ENCODE peak calls at places on chromosomes 5 and 9, in eight cellular contexts. One of them, this sample, is unnamed.

GRCh38 chr9:31030741-31031202 is 1353.7 kb upstream of the ACO1 start:
- DNase-seq in aorta: no peak
- DNase-seq in stimulated activated CD8-positive, alpha-beta memory T cell treated with anti-CD3 and anti-CD28 coated beads, Interleukin-2, amount 100 ng/mL, for 1 hour: no peak
- DNase-seq in Daoy: no peak
- DNase-seq in endothelial cell: no peak
- DNase-seq in SK-MEL-5: peak; percentile 73
- DNase-seq in fibroblast of lung: peak; percentile 3
- DNase-seq in activated T-cell treated with anti-CD3 and anti-CD28 coated beads, Interleukin-2, amount 50 U/mL, for 72 hours: no peak
- DNase-seq in this sample: no peak

GRCh38 chr9:28365736-28366135 is 792.5 kb upstream of the C9orf72 start:
- DNase-seq in aorta: no peak
- DNase-seq in fibroblast of lung: no peak
- DNase-seq in endothelial cell: no peak
- DNase-seq in stimulated activated CD8-positive, alpha-beta memory T cell treated with anti-CD3 and anti-CD28 coated beads, Interleukin-2, amount 100 ng/mL, for 1 hour: no peak
- DNase-seq in Daoy: no peak
- DNase-seq in SK-MEL-5: no peak
- DNase-seq in activated T-cell treated with anti-CD3 and anti-CD28 coated beads, Interleukin-2, amount 50 U/mL, for 72 hours: no peak
- DNase-seq in this sample: no peak

GRCh38 chr5:111511174-111512025 is 935 bp downstream of the STARD4 start:
- DNase-seq in aorta: no peak
- DNase-seq in Daoy: peak; percentile 25
- DNase-seq in endothelial cell: no peak
- DNase-seq in stimulated activated CD8-positive, alpha-beta memory T cell treated with anti-CD3 and anti-CD28 coated beads, Interleukin-2, amount 100 ng/mL, for 1 hour: no peak
- DNase-seq in activated T-cell treated with anti-CD3 and anti-CD28 coated beads, Interleukin-2, amount 50 U/mL, for 72 hours: no peak
- DNase-seq in fibroblast of lung: peak; percentile 34
- DNase-seq in SK-MEL-5: no peak
- DNase-seq in this sample: no peak

GRCh38 chr5:179224741-179225140 is 120.5 kb downstream of the ADAMTS2 start:
- DNase-seq in stimulated activated CD8-positive, alpha-beta memory T cell treated with anti-CD3 and anti-CD28 coated beads, Interleukin-2, amount 100 ng/mL, for 1 hour: no peak
- DNase-seq in SK-MEL-5: no peak
- DNase-seq in fibroblast of lung: no peak
- DNase-seq in Daoy: no peak
- DNase-seq in aorta: no peak
- DNase-seq in endothelial cell: no peak
- DNase-seq in activated T-cell treated with anti-CD3 and anti-CD28 coated beads, Interleukin-2, amount 50 U/mL, for 72 hours: no peak
- DNase-seq in this sample: no peak

GRCh38 chr5:142645456-142645855 is 40.4 kb downstream of the FGF1 start:
- DNase-seq in SK-MEL-5: no peak
- DNase-seq in fibroblast of lung: no peak
- DNase-seq in activated T-cell treated with anti-CD3 and anti-CD28 coated beads, Interleukin-2, amount 50 U/mL, for 72 hours: no peak
- DNase-seq in stimulated activated CD8-positive, alpha-beta memory T cell treated with anti-CD3 and anti-CD28 coated beads, Interleukin-2, amount 100 ng/mL, for 1 hour: no peak
- DNase-seq in aorta: no peak
- DNase-seq in Daoy: no peak
- DNase-seq in endothelial cell: no peak
- DNase-seq in this sample: no peak

GRCh38 chr5:12861891-12862290 is 957.6 kb upstream of the CTNND2 start:
- DNase-seq in fibroblast of lung: no peak
- DNase-seq in endothelial cell: no peak
- DNase-seq in aorta: no peak
- DNase-seq in Daoy: no peak
- DNase-seq in activated T-cell treated with anti-CD3 and anti-CD28 coated beads, Interleukin-2, amount 50 U/mL, for 72 hours: no peak
- DNase-seq in SK-MEL-5: peak; percentile 54
- DNase-seq in stimulated activated CD8-positive, alpha-beta memory T cell treated with anti-CD3 and anti-CD28 coated beads, Interleukin-2, amount 100 ng/mL, for 1 hour: no peak
- DNase-seq in this sample: no peak

GRCh38 chr9:134411451-134412297 is 85.4 kb downstream of the RXRA start:
- DNase-seq in aorta: no peak
- DNase-seq in activated T-cell treated with anti-CD3 and anti-CD28 coated beads, Interleukin-2, amount 50 U/mL, for 72 hours: no peak
- DNase-seq in stimulated activated CD8-positive, alpha-beta memory T cell treated with anti-CD3 and anti-CD28 coated beads, Interleukin-2, amount 100 ng/mL, for 1 hour: no peak
- DNase-seq in Daoy: no peak
- DNase-seq in SK-MEL-5: no peak
- DNase-seq in fibroblast of lung: peak; percentile 13
- DNase-seq in endothelial cell: no peak
- DNase-seq in this sample: no peak

GRCh38 chr9:71736236-71736635 is 32.1 kb downstream of the CEMIP2 start:
- DNase-seq in SK-MEL-5: no peak
- DNase-seq in activated T-cell treated with anti-CD3 and anti-CD28 coated beads, Interleukin-2, amount 50 U/mL, for 72 hours: no peak
- DNase-seq in endothelial cell: no peak
- DNase-seq in fibroblast of lung: no peak
- DNase-seq in stimulated activated CD8-positive, alpha-beta memory T cell treated with anti-CD3 and anti-CD28 coated beads, Interleukin-2, amount 100 ng/mL, for 1 hour: no peak
- DNase-seq in Daoy: no peak
- DNase-seq in aorta: no peak
- DNase-seq in this sample: no peak

GRCh38 chr5:150570333-150570732 is 62.4 kb downstream of the NDST1 start:
- DNase-seq in aorta: peak; percentile 17
- DNase-seq in activated T-cell treated with anti-CD3 and anti-CD28 coated beads, Interleukin-2, amount 50 U/mL, for 72 hours: no peak
- DNase-seq in fibroblast of lung: no peak
- DNase-seq in endothelial cell: no peak
- DNase-seq in Daoy: no peak
- DNase-seq in stimulated activated CD8-positive, alpha-beta memory T cell treated with anti-CD3 and anti-CD28 coated beads, Interleukin-2, amount 100 ng/mL, for 1 hour: no peak
- DNase-seq in SK-MEL-5: no peak
- DNase-seq in this sample: no peak

GRCh38 chr5:143106175-143106574 is 297.3 kb downstream of the NR3C1 start:
- DNase-seq in Daoy: peak; percentile 88
- DNase-seq in aorta: no peak
- DNase-seq in SK-MEL-5: peak; percentile 30
- DNase-seq in endothelial cell: peak; percentile 41
- DNase-seq in activated T-cell treated with anti-CD3 and anti-CD28 coated beads, Interleukin-2, amount 50 U/mL, for 72 hours: no peak
- DNase-seq in stimulated activated CD8-positive, alpha-beta memory T cell treated with anti-CD3 and anti-CD28 coated beads, Interleukin-2, amount 100 ng/mL, for 1 hour: no peak
- DNase-seq in fibroblast of lung: peak; percentile 80
- DNase-seq in this sample: no peak

GRCh38 chr5:120463991-120464626 is at the start of gene PRR16:
- DNase-seq in aorta: peak; percentile 69
- DNase-seq in Daoy: peak; percentile 80
- DNase-seq in stimulated activated CD8-positive, alpha-beta memory T cell treated with anti-CD3 and anti-CD28 coated beads, Interleukin-2, amount 100 ng/mL, for 1 hour: no peak
- DNase-seq in SK-MEL-5: peak; percentile 71
- DNase-seq in activated T-cell treated with anti-CD3 and anti-CD28 coated beads, Interleukin-2, amount 50 U/mL, for 72 hours: peak; percentile 21
- DNase-seq in endothelial cell: peak; percentile 66
- DNase-seq in fibroblast of lung: peak; percentile 78
- DNase-seq in this sample: peak; percentile 51

GRCh38 chr9:72539824-72540347 is 18.5 kb downstream of the TMC1 start:
- DNase-seq in stimulated activated CD8-positive, alpha-beta memory T cell treated with anti-CD3 and anti-CD28 coated beads, Interleukin-2, amount 100 ng/mL, for 1 hour: no peak
- DNase-seq in fibroblast of lung: no peak
- DNase-seq in aorta: no peak
- DNase-seq in endothelial cell: no peak
- DNase-seq in Daoy: peak; percentile 72
- DNase-seq in SK-MEL-5: no peak
- DNase-seq in activated T-cell treated with anti-CD3 and anti-CD28 coated beads, Interleukin-2, amount 50 U/mL, for 72 hours: no peak
- DNase-seq in this sample: no peak

GRCh38 chr5:11139471-11139870 is 378.4 kb upstream of the DAP start:
- DNase-seq in fibroblast of lung: no peak
- DNase-seq in endothelial cell: no peak
- DNase-seq in Daoy: peak; percentile 30
- DNase-seq in activated T-cell treated with anti-CD3 and anti-CD28 coated beads, Interleukin-2, amount 50 U/mL, for 72 hours: no peak
- DNase-seq in stimulated activated CD8-positive, alpha-beta memory T cell treated with anti-CD3 and anti-CD28 coated beads, Interleukin-2, amount 100 ng/mL, for 1 hour: no peak
- DNase-seq in SK-MEL-5: no peak
- DNase-seq in aorta: no peak
- DNase-seq in this sample: no peak

GRCh38 chr5:157721159-157721558 is 10.1 kb upstream of the THG1L start:
- DNase-seq in aorta: no peak
- DNase-seq in endothelial cell: no peak
- DNase-seq in fibroblast of lung: no peak
- DNase-seq in Daoy: no peak
- DNase-seq in SK-MEL-5: no peak
- DNase-seq in activated T-cell treated with anti-CD3 and anti-CD28 coated beads, Interleukin-2, amount 50 U/mL, for 72 hours: no peak
- DNase-seq in stimulated activated CD8-positive, alpha-beta memory T cell treated with anti-CD3 and anti-CD28 coated beads, Interleukin-2, amount 100 ng/mL, for 1 hour: no peak
- DNase-seq in this sample: no peak